ENCODE peak calls at places on chromosomes 13 and 19, in ten cellular contexts. One of them, this sample, is unnamed.

GRCh38 chr13:52938065-52938464 is 89.6 kb upstream of the PCDH8 start:
- DNase-seq in A549: no peak
- DNase-seq in suprapubic skin: no peak
- DNase-seq in H1: no peak
- DNase-seq in adrenal gland: no peak
- DNase-seq in IMR-90: no peak
- DNase-seq in HCT116: no peak
- DNase-seq in lower leg skin: no peak
- DNase-seq in GM12878: no peak
- DNase-seq in transverse colon: no peak
- DNase-seq in this sample: no peak

GRCh38 chr19:41877490-41877876 is 404 bp downstream of the CD79A start:
- DNase-seq in A549: no peak
- DNase-seq in suprapubic skin: no peak
- DNase-seq in H1: peak; percentile 40
- DNase-seq in adrenal gland: no peak
- DNase-seq in IMR-90: no peak
- DNase-seq in HCT116: no peak
- DNase-seq in lower leg skin: no peak
- DNase-seq in GM12878: no peak
- DNase-seq in transverse colon: peak; percentile 37
- DNase-seq in this sample: peak; percentile 84

GRCh38 chr13:102846261-102847015 is 606 bp downstream of the ERCC5 start:
- DNase-seq in A549: peak; percentile 21
- DNase-seq in suprapubic skin: peak; percentile 81
- DNase-seq in H1: no peak
- DNase-seq in adrenal gland: peak; percentile 50
- DNase-seq in IMR-90: peak; percentile 30
- DNase-seq in HCT116: peak; percentile 8
- DNase-seq in lower leg skin: peak; percentile 88
- DNase-seq in GM12878: no peak
- DNase-seq in transverse colon: peak; percentile 60
- DNase-seq in this sample: peak; percentile 82

GRCh38 chr13:38417727-38418126 is 68.1 kb downstream of the UFM1 start:
- DNase-seq in A549: peak; percentile 5
- DNase-seq in suprapubic skin: no peak
- DNase-seq in H1: peak; percentile 47
- DNase-seq in adrenal gland: no peak
- DNase-seq in IMR-90: peak; percentile 1
- DNase-seq in HCT116: no peak
- DNase-seq in lower leg skin: no peak
- DNase-seq in GM12878: no peak
- DNase-seq in transverse colon: no peak
- DNase-seq in this sample: peak; percentile 33

GRCh38 chr19:11264452-11265176 is 2.3 kb upstream of the DOCK6 start:
- DNase-seq in A549: peak; percentile 38
- DNase-seq in suprapubic skin: no peak
- DNase-seq in H1: peak; percentile 63
- DNase-seq in adrenal gland: no peak
- DNase-seq in IMR-90: no peak
- DNase-seq in HCT116: no peak
- DNase-seq in lower leg skin: peak; percentile 90
- DNase-seq in GM12878: peak; percentile 8
- DNase-seq in transverse colon: peak; percentile 88
- DNase-seq in this sample: no peak

GRCh38 chr13:106505295-106505694 is 30.2 kb downstream of the EFNB2 start:
- DNase-seq in A549: no peak
- DNase-seq in suprapubic skin: no peak
- DNase-seq in H1: no peak
- DNase-seq in adrenal gland: no peak
- DNase-seq in IMR-90: no peak
- DNase-seq in HCT116: no peak
- DNase-seq in lower leg skin: no peak
- DNase-seq in GM12878: no peak
- DNase-seq in transverse colon: no peak
- DNase-seq in this sample: no peak

GRCh38 chr19:7272856-7273578 is 21.2 kb downstream of the INSR start:
- DNase-seq in A549: no peak
- DNase-seq in suprapubic skin: no peak
- DNase-seq in H1: no peak
- DNase-seq in adrenal gland: no peak
- DNase-seq in IMR-90: no peak
- DNase-seq in HCT116: no peak
- DNase-seq in lower leg skin: no peak
- DNase-seq in GM12878: peak; percentile 64
- DNase-seq in transverse colon: no peak
- DNase-seq in this sample: peak; percentile 95

GRCh38 chr13:107210216-107211010 is 642.5 kb upstream of the ARGLU1 start:
- DNase-seq in A549: no peak
- DNase-seq in suprapubic skin: no peak
- DNase-seq in H1: no peak
- DNase-seq in adrenal gland: no peak
- DNase-seq in IMR-90: peak; percentile 20
- DNase-seq in HCT116: no peak
- DNase-seq in lower leg skin: no peak
- DNase-seq in GM12878: no peak
- DNase-seq in transverse colon: no peak
- DNase-seq in this sample: no peak

GRCh38 chr19:45110811-45111210 is 17.8 kb downstream of the PPP1R37 start:
- DNase-seq in A549: no peak
- DNase-seq in suprapubic skin: no peak
- DNase-seq in H1: no peak
- DNase-seq in adrenal gland: no peak
- DNase-seq in IMR-90: no peak
- DNase-seq in HCT116: no peak
- DNase-seq in lower leg skin: no peak
- DNase-seq in GM12878: peak; percentile 26
- DNase-seq in transverse colon: no peak
- DNase-seq in this sample: peak; percentile 59

GRCh38 chr19:45114116-45114515 is 21.1 kb downstream of the PPP1R37 start:
- DNase-seq in A549: no peak
- DNase-seq in suprapubic skin: no peak
- DNase-seq in H1: no peak
- DNase-seq in adrenal gland: no peak
- DNase-seq in IMR-90: no peak
- DNase-seq in HCT116: no peak
- DNase-seq in lower leg skin: no peak
- DNase-seq in GM12878: no peak
- DNase-seq in transverse colon: no peak
- DNase-seq in this sample: no peak

GRCh38 chr19:45112111-45112827 is 19.3 kb downstream of the PPP1R37 start:
- DNase-seq in A549: no peak
- DNase-seq in suprapubic skin: no peak
- DNase-seq in H1: no peak
- DNase-seq in adrenal gland: no peak
- DNase-seq in IMR-90: no peak
- DNase-seq in HCT116: no peak
- DNase-seq in lower leg skin: no peak
- DNase-seq in GM12878: no peak
- DNase-seq in transverse colon: no peak
- DNase-seq in this sample: no peak

GRCh38 chr19:45115809-45116615 is 23.0 kb downstream of the PPP1R37 start:
- DNase-seq in A549: no peak
- DNase-seq in suprapubic skin: no peak
- DNase-seq in H1: no peak
- DNase-seq in adrenal gland: no peak
- DNase-seq in IMR-90: no peak
- DNase-seq in HCT116: no peak
- DNase-seq in lower leg skin: no peak
- DNase-seq in GM12878: no peak
- DNase-seq in transverse colon: no peak
- DNase-seq in this sample: peak; percentile 34

DNA sequence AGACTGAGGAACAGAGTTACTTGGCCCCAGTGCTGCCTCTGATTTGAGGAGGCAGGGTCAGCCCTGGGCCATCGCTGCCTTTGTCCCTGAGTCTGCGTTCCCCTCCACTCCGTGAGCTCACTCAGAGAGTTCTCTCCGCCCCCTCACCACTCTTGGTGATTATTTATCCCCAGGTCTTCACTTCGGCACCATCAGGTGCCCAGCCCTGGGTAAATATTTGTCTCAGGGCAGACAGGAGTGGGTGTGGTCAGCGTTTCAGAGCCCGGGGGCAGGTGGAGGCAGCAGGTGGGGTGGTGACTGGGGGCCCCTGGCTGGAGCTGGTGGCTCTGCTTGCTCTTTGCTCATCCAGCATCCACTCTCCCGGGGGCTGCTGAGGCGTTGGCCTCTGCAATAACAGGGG is 20.6 kb downstream of the PPP1R37 start:
- DNase-seq in A549: no peak
- DNase-seq in suprapubic skin: no peak
- DNase-seq in H1: no peak
- DNase-seq in adrenal gland: no peak
- DNase-seq in IMR-90: no peak
- DNase-seq in HCT116: no peak
- DNase-seq in lower leg skin: no peak
- DNase-seq in GM12878: no peak
- DNase-seq in transverse colon: peak; percentile 69
- DNase-seq in this sample: no peak
- TF ChIP-seq CTCF in A549: no peak
- TF ChIP-seq CTCF in suprapubic skin: no peak
- TF ChIP-seq CTCF in H1: no peak
- TF ChIP-seq CTCF in adrenal gland: no peak
- TF ChIP-seq CTCF in IMR-90: no peak
- TF ChIP-seq CTCF in HCT116: no peak
- TF ChIP-seq CTCF in lower leg skin: no peak
- TF ChIP-seq CTCF in GM12878: no peak
- TF ChIP-seq CTCF in transverse colon: no peak
- TF ChIP-seq CTCF in this sample: no peak

GRCh38 chr19:32870981-32871451 is 1.4 kb upstream of the SLC7A9 start:
- DNase-seq in A549: no peak
- DNase-seq in suprapubic skin: no peak
- DNase-seq in H1: peak; percentile 46
- DNase-seq in adrenal gland: no peak
- DNase-seq in IMR-90: no peak
- DNase-seq in HCT116: no peak
- DNase-seq in lower leg skin: peak; percentile 71
- DNase-seq in GM12878: no peak
- DNase-seq in transverse colon: no peak
- DNase-seq in this sample: no peak

GRCh38 chr19:32874605-32875004 is 5.0 kb upstream of the SLC7A9 start:
- DNase-seq in A549: no peak
- DNase-seq in suprapubic skin: no peak
- DNase-seq in H1: peak; percentile 37
- DNase-seq in adrenal gland: no peak
- DNase-seq in IMR-90: no peak
- DNase-seq in HCT116: no peak
- DNase-seq in lower leg skin: peak; percentile 67
- DNase-seq in GM12878: no peak
- DNase-seq in transverse colon: no peak
- DNase-seq in this sample: no peak

GRCh38 chr19:32870154-32870573 is 597 bp upstream of the SLC7A9 start:
- DNase-seq in A549: no peak
- DNase-seq in suprapubic skin: no peak
- DNase-seq in H1: peak; percentile 58
- DNase-seq in adrenal gland: no peak
- DNase-seq in IMR-90: no peak
- DNase-seq in HCT116: no peak
- DNase-seq in lower leg skin: peak; percentile 72
- DNase-seq in GM12878: no peak
- DNase-seq in transverse colon: no peak
- DNase-seq in this sample: no peak

GRCh38 chr19:32873560-32873959 is 4.0 kb upstream of the SLC7A9 start:
- DNase-seq in A549: no peak
- DNase-seq in suprapubic skin: no peak
- DNase-seq in H1: peak; percentile 19
- DNase-seq in adrenal gland: no peak
- DNase-seq in IMR-90: no peak
- DNase-seq in HCT116: no peak
- DNase-seq in lower leg skin: peak; percentile 68
- DNase-seq in GM12878: no peak
- DNase-seq in transverse colon: no peak
- DNase-seq in this sample: no peak

DNA sequence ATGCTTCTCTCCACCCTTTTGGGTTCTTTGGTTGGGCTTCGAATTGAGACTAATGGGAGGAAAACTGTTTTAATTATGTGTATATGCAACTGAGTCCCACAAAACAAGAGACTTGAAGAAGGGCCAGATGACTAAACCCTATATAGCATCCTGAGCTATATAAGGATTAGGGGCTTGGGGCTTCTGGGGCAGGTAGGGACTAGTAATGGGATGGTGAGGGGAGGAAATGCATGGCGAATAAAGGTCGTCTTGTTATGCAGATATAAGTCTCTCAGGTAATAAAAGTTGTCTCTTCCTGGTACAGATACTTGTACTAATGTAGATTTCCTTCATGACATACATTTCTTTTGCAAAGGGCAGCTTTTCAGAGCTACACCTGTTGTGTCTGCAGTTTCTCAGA is 2.8 kb upstream of the SLC7A9 start:
- DNase-seq in A549: no peak
- DNase-seq in suprapubic skin: no peak
- DNase-seq in H1: peak; percentile 1
- DNase-seq in adrenal gland: no peak
- DNase-seq in IMR-90: no peak
- DNase-seq in HCT116: no peak
- DNase-seq in lower leg skin: no peak
- DNase-seq in GM12878: no peak
- DNase-seq in transverse colon: no peak
- DNase-seq in this sample: no peak
- TF ChIP-seq POLR2A in A549: no peak
- TF ChIP-seq POLR2A in suprapubic skin: no peak
- TF ChIP-seq POLR2A in H1: no peak
- TF ChIP-seq POLR2A in adrenal gland: no peak
- TF ChIP-seq POLR2A in IMR-90: no peak
- TF ChIP-seq POLR2A in HCT116: no peak
- TF ChIP-seq POLR2A in lower leg skin: no peak
- TF ChIP-seq POLR2A in GM12878: no peak
- TF ChIP-seq POLR2A in transverse colon: no peak
- TF ChIP-seq POLR2A in this sample: no peak

GRCh38 chr19:19202707-19203011 is 555 bp downstream of the NR2C2AP start:
- DNase-seq in A549: no peak
- DNase-seq in suprapubic skin: no peak
- DNase-seq in H1: no peak
- DNase-seq in adrenal gland: no peak
- DNase-seq in IMR-90: no peak
- DNase-seq in HCT116: no peak
- DNase-seq in lower leg skin: no peak
- DNase-seq in GM12878: no peak
- DNase-seq in transverse colon: no peak
- DNase-seq in this sample: no peak

GRCh38 chr19:19201697-19202630 is 1.2 kb downstream of the NR2C2AP start:
- DNase-seq in A549: no peak
- DNase-seq in suprapubic skin: no peak
- DNase-seq in H1: no peak
- DNase-seq in adrenal gland: no peak
- DNase-seq in IMR-90: no peak
- DNase-seq in HCT116: no peak
- DNase-seq in lower leg skin: no peak
- DNase-seq in GM12878: no peak
- DNase-seq in transverse colon: no peak
- DNase-seq in this sample: no peak

GRCh38 chr19:19205416-19206410 is 2.5 kb upstream of the NR2C2AP start:
- DNase-seq in A549: no peak
- DNase-seq in suprapubic skin: no peak
- DNase-seq in H1: no peak
- DNase-seq in adrenal gland: no peak
- DNase-seq in IMR-90: no peak
- DNase-seq in HCT116: no peak
- DNase-seq in lower leg skin: no peak
- DNase-seq in GM12878: no peak
- DNase-seq in transverse colon: no peak
- DNase-seq in this sample: no peak

GRCh38 chr19:19203012-19203856 is at the start of gene NR2C2AP:
- DNase-seq in A549: peak; percentile 91
- DNase-seq in suprapubic skin: peak; percentile 97
- DNase-seq in H1: peak; percentile 88
- DNase-seq in adrenal gland: peak; percentile 91
- DNase-seq in IMR-90: peak; percentile 83
- DNase-seq in HCT116: peak; percentile 93
- DNase-seq in lower leg skin: peak; percentile 98
- DNase-seq in GM12878: peak; percentile 73
- DNase-seq in transverse colon: peak; percentile 95
- DNase-seq in this sample: peak; percentile 93

DNA sequence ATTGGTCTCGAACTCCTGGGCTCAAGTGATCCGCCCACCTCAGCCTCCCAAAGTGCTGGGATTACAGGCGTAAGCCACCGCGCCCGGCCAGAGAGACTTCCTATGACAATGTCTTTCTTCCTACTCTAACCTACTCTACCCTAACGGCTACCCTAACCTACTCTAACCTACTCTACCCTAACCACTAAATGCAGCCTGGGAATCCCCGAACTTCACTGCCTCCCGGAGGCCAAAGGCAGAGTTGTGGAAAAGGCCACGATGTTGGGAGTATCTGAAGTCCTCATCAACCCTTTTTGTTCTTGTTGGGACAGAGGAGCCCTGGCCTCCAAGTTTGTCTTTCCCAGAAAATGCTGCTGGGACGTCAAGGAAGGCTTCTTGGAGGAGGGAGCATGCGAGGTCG is 967 bp upstream of the NR2C2AP start:
- DNase-seq in A549: no peak
- DNase-seq in suprapubic skin: no peak
- DNase-seq in H1: no peak
- DNase-seq in adrenal gland: no peak
- DNase-seq in IMR-90: no peak
- DNase-seq in HCT116: no peak
- DNase-seq in lower leg skin: no peak
- DNase-seq in GM12878: no peak
- DNase-seq in transverse colon: no peak
- DNase-seq in this sample: peak; percentile 26
- TF ChIP-seq CTCF in A549: no peak
- TF ChIP-seq CTCF in suprapubic skin: no peak
- TF ChIP-seq CTCF in H1: peak; percentile 40
- TF ChIP-seq CTCF in adrenal gland: no peak
- TF ChIP-seq CTCF in IMR-90: no peak
- TF ChIP-seq CTCF in HCT116: no peak
- TF ChIP-seq CTCF in lower leg skin: no peak
- TF ChIP-seq CTCF in GM12878: no peak
- TF ChIP-seq CTCF in transverse colon: no peak
- TF ChIP-seq CTCF in this sample: peak; percentile 9

DNA sequence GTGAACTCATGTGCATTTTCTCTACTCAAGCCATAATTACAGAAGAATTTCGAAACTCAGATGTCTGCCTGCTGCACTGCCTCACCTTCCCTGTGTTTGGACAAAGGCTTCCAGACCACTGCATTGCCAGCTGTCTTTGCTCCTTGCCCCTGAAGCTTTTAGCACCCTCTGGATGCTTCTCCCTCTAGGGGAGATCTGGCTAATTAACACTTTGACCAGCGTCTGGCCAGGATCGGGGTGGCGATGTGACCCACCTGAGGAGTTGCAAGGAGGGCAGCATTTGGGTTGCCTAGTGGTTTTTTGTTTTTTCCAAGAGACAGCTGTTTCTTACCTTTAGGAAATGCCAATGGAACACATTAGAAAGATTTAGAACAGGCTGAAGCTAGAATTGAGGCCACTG is 127.7 kb upstream of the ZNF536 start:
- DNase-seq in A549: no peak
- DNase-seq in suprapubic skin: no peak
- DNase-seq in H1: no peak
- DNase-seq in adrenal gland: no peak
- DNase-seq in IMR-90: no peak
- DNase-seq in HCT116: no peak
- DNase-seq in lower leg skin: peak; percentile 50
- DNase-seq in GM12878: no peak
- DNase-seq in transverse colon: no peak
- DNase-seq in this sample: no peak
- TF ChIP-seq POLR2A in A549: no peak
- TF ChIP-seq POLR2A in suprapubic skin: no peak
- TF ChIP-seq POLR2A in H1: no peak
- TF ChIP-seq POLR2A in adrenal gland: no peak
- TF ChIP-seq POLR2A in IMR-90: no peak
- TF ChIP-seq POLR2A in HCT116: no peak
- TF ChIP-seq POLR2A in lower leg skin: no peak
- TF ChIP-seq POLR2A in GM12878: no peak
- TF ChIP-seq POLR2A in transverse colon: no peak
- TF ChIP-seq POLR2A in this sample: no peak

This sample was measured in NB4.